ENCODE peak calls at places on chromosome 14, in ten cellular contexts. One of them, this sample, is unnamed.
A peak's percentile ranks its signal among the peaks of the same experiment; 100 is the strongest.

GRCh38 chr14:106657460-106657859 is 1131.1 kb downstream of the TMEM121 start:
- DNase-seq in CD4-positive, alpha-beta T cell: peak; percentile 58
- DNase-seq in T-helper 2 cell treated with Interferon-gamma antibody and Interleukin-4, amounts not matched to agents 5 μg/mL and 100 μg/mL, for 36 hours: no peak
- DNase-seq in foreskin melanocyte: no peak
- DNase-seq in uterus: no peak
- DNase-seq in ELR: no peak
- DNase-seq in WERI-Rb-1: peak; percentile 21
- DNase-seq in ureter: no peak
- DNase-seq in AG10803: no peak
- DNase-seq in stimulated activated CD8-positive, alpha-beta memory T cell treated with anti-CD3 and anti-CD28 coated beads, Interleukin-15, amount 100 ng/mL, for 4 hours: no peak
- DNase-seq in this sample: no peak

GRCh38 chr14:27318769-27319280 is 721.0 kb upstream of the NOVA1 start:
- DNase-seq in ELR: no peak
- DNase-seq in WERI-Rb-1: no peak
- DNase-seq in CD4-positive, alpha-beta T cell: no peak
- DNase-seq in uterus: no peak
- DNase-seq in T-helper 2 cell treated with Interferon-gamma antibody and Interleukin-4, amounts not matched to agents 5 μg/mL and 100 μg/mL, for 36 hours: no peak
- DNase-seq in AG10803: no peak
- DNase-seq in foreskin melanocyte: no peak
- DNase-seq in ureter: no peak
- DNase-seq in stimulated activated CD8-positive, alpha-beta memory T cell treated with anti-CD3 and anti-CD28 coated beads, Interleukin-15, amount 100 ng/mL, for 4 hours: no peak
- DNase-seq in this sample: no peak

GRCh38 chr14:37343307-37344094 is 145.8 kb downstream of the MIPOL1 start:
- DNase-seq in AG10803: peak; percentile 4
- DNase-seq in WERI-Rb-1: no peak
- DNase-seq in CD4-positive, alpha-beta T cell: no peak
- DNase-seq in T-helper 2 cell treated with Interferon-gamma antibody and Interleukin-4, amounts not matched to agents 5 μg/mL and 100 μg/mL, for 36 hours: no peak
- DNase-seq in ureter: no peak
- DNase-seq in stimulated activated CD8-positive, alpha-beta memory T cell treated with anti-CD3 and anti-CD28 coated beads, Interleukin-15, amount 100 ng/mL, for 4 hours: no peak
- DNase-seq in foreskin melanocyte: no peak
- DNase-seq in ELR: no peak
- DNase-seq in uterus: no peak
- DNase-seq in this sample: no peak

GRCh38 chr14:49220492-49220891 is 365.7 kb downstream of the RPS29 start:
- DNase-seq in uterus: no peak
- DNase-seq in stimulated activated CD8-positive, alpha-beta memory T cell treated with anti-CD3 and anti-CD28 coated beads, Interleukin-15, amount 100 ng/mL, for 4 hours: no peak
- DNase-seq in ELR: no peak
- DNase-seq in ureter: no peak
- DNase-seq in AG10803: no peak
- DNase-seq in CD4-positive, alpha-beta T cell: no peak
- DNase-seq in foreskin melanocyte: no peak
- DNase-seq in T-helper 2 cell treated with Interferon-gamma antibody and Interleukin-4, amounts not matched to agents 5 μg/mL and 100 μg/mL, for 36 hours: no peak
- DNase-seq in WERI-Rb-1: no peak
- DNase-seq in this sample: no peak

GRCh38 chr14:101972126-101972785 is 7.9 kb downstream of the DYNC1H1 start:
- DNase-seq in AG10803: peak; percentile 99
- DNase-seq in uterus: peak; percentile 79
- DNase-seq in foreskin melanocyte: peak; percentile 79
- DNase-seq in ureter: peak; percentile 80
- DNase-seq in T-helper 2 cell treated with Interferon-gamma antibody and Interleukin-4, amounts not matched to agents 5 μg/mL and 100 μg/mL, for 36 hours: no peak
- DNase-seq in ELR: peak; percentile 100
- DNase-seq in stimulated activated CD8-positive, alpha-beta memory T cell treated with anti-CD3 and anti-CD28 coated beads, Interleukin-15, amount 100 ng/mL, for 4 hours: no peak
- DNase-seq in CD4-positive, alpha-beta T cell: no peak
- DNase-seq in WERI-Rb-1: no peak
- DNase-seq in this sample: peak; percentile 89

GRCh38 chr14:94906577-94906976 is 136.7 kb upstream of the GSC start:
- DNase-seq in foreskin melanocyte: no peak
- DNase-seq in AG10803: no peak
- DNase-seq in T-helper 2 cell treated with Interferon-gamma antibody and Interleukin-4, amounts not matched to agents 5 μg/mL and 100 μg/mL, for 36 hours: no peak
- DNase-seq in CD4-positive, alpha-beta T cell: no peak
- DNase-seq in ELR: no peak
- DNase-seq in uterus: no peak
- DNase-seq in WERI-Rb-1: no peak
- DNase-seq in ureter: no peak
- DNase-seq in stimulated activated CD8-positive, alpha-beta memory T cell treated with anti-CD3 and anti-CD28 coated beads, Interleukin-15, amount 100 ng/mL, for 4 hours: no peak
- DNase-seq in this sample: no peak

GRCh38 chr14:54182419-54183040 is 214.3 kb upstream of the CDKN3 start:
- DNase-seq in uterus: no peak
- DNase-seq in ELR: peak; percentile 92
- DNase-seq in CD4-positive, alpha-beta T cell: no peak
- DNase-seq in ureter: no peak
- DNase-seq in WERI-Rb-1: no peak
- DNase-seq in AG10803: peak; percentile 75
- DNase-seq in foreskin melanocyte: peak; percentile 89
- DNase-seq in stimulated activated CD8-positive, alpha-beta memory T cell treated with anti-CD3 and anti-CD28 coated beads, Interleukin-15, amount 100 ng/mL, for 4 hours: no peak
- DNase-seq in T-helper 2 cell treated with Interferon-gamma antibody and Interleukin-4, amounts not matched to agents 5 μg/mL and 100 μg/mL, for 36 hours: no peak
- DNase-seq in this sample: no peak

GRCh38 chr14:23776296-23776695 is 140.1 kb downstream of the DHRS2 start:
- DNase-seq in uterus: no peak
- DNase-seq in ELR: no peak
- DNase-seq in stimulated activated CD8-positive, alpha-beta memory T cell treated with anti-CD3 and anti-CD28 coated beads, Interleukin-15, amount 100 ng/mL, for 4 hours: no peak
- DNase-seq in T-helper 2 cell treated with Interferon-gamma antibody and Interleukin-4, amounts not matched to agents 5 μg/mL and 100 μg/mL, for 36 hours: no peak
- DNase-seq in ureter: no peak
- DNase-seq in foreskin melanocyte: no peak
- DNase-seq in AG10803: no peak
- DNase-seq in CD4-positive, alpha-beta T cell: no peak
- DNase-seq in WERI-Rb-1: no peak
- DNase-seq in this sample: no peak

GRCh38 chr14:105855246-105855892 is 329.0 kb downstream of the TMEM121 start:
- DNase-seq in stimulated activated CD8-positive, alpha-beta memory T cell treated with anti-CD3 and anti-CD28 coated beads, Interleukin-15, amount 100 ng/mL, for 4 hours: no peak
- DNase-seq in ELR: no peak
- DNase-seq in foreskin melanocyte: no peak
- DNase-seq in T-helper 2 cell treated with Interferon-gamma antibody and Interleukin-4, amounts not matched to agents 5 μg/mL and 100 μg/mL, for 36 hours: no peak
- DNase-seq in WERI-Rb-1: no peak
- DNase-seq in CD4-positive, alpha-beta T cell: no peak
- DNase-seq in ureter: no peak
- DNase-seq in uterus: peak; percentile 8
- DNase-seq in AG10803: no peak
- DNase-seq in this sample: peak; percentile 14

GRCh38 chr14:99773496-99774203 is 19.6 kb upstream of the EML1 start:
- DNase-seq in T-helper 2 cell treated with Interferon-gamma antibody and Interleukin-4, amounts not matched to agents 5 μg/mL and 100 μg/mL, for 36 hours: no peak
- DNase-seq in ELR: no peak
- DNase-seq in AG10803: no peak
- DNase-seq in ureter: no peak
- DNase-seq in CD4-positive, alpha-beta T cell: no peak
- DNase-seq in foreskin melanocyte: no peak
- DNase-seq in WERI-Rb-1: no peak
- DNase-seq in stimulated activated CD8-positive, alpha-beta memory T cell treated with anti-CD3 and anti-CD28 coated beads, Interleukin-15, amount 100 ng/mL, for 4 hours: no peak
- DNase-seq in uterus: peak; percentile 15
- DNase-seq in this sample: no peak

GRCh38 chr14:42665083-42665482 is 1058.4 kb downstream of the LRFN5 start:
- DNase-seq in WERI-Rb-1: no peak
- DNase-seq in stimulated activated CD8-positive, alpha-beta memory T cell treated with anti-CD3 and anti-CD28 coated beads, Interleukin-15, amount 100 ng/mL, for 4 hours: no peak
- DNase-seq in foreskin melanocyte: no peak
- DNase-seq in uterus: no peak
- DNase-seq in T-helper 2 cell treated with Interferon-gamma antibody and Interleukin-4, amounts not matched to agents 5 μg/mL and 100 μg/mL, for 36 hours: no peak
- DNase-seq in ELR: no peak
- DNase-seq in CD4-positive, alpha-beta T cell: no peak
- DNase-seq in ureter: no peak
- DNase-seq in AG10803: no peak
- DNase-seq in this sample: no peak

This sample was measured in left cardiac atrium.